ENCODE peak calls at places on chromosomes 1 and 21, in four cellular contexts. Q, E, P and X are unnamed samples.
A peak's percentile ranks its signal among the peaks of the same experiment; 100 is the strongest.

GRCh38 chr1:53619811-53620619 is 118.9 kb downstream of the GLIS1 start:
- DNase-seq in Q (no peak), E (no peak), P (no peak), X (no peak)

GRCh38 chr1:205570796-205571537 is 60.8 kb downstream of the ELK4 start:
- DNase-seq in Q (no peak), E (no peak), P (no peak), X (peak; percentile 33)

GRCh38 chr1:150807674-150808073 is 386 bp downstream of the CTSK start:
- DNase-seq in Q (no peak), E (no peak), P (no peak), X (no peak)

GRCh38 chr1:223244366-223245103 is 101.5 kb upstream of the TLR5 start:
- DNase-seq in Q (peak; percentile 30), E (no peak), P (peak; percentile 31), X (no peak)

GRCh38 chr1:115062542-115063004 is 26.7 kb downstream of the TSPAN2 start:
- DNase-seq in Q (peak; percentile 23), E (no peak), P (no peak), X (no peak)

GRCh38 chr1:94884101-94884875 is 42.6 kb downstream of the CNN3 start:
- DNase-seq in Q (no peak), E (peak; percentile 71), P (no peak), X (peak; percentile 43)

GRCh38 chr1:37338658-37339057 is 135.7 kb upstream of the ZC3H12A start:
- DNase-seq in Q (no peak), E (no peak), P (no peak), X (no peak)

GRCh38 chr21:45970674-45971486 is 10.7 kb upstream of the COL6A1 start:
- DNase-seq in Q (no peak), E (peak; percentile 33), P (peak; percentile 82), X (no peak)

GRCh38 chr1:244761279-244761678 is 74.2 kb upstream of the COX20 start:
- DNase-seq in Q (no peak), E (no peak), P (no peak), X (no peak)

GRCh38 chr21:14086553-14086952 is 124.2 kb downstream of the LIPI start:
- DNase-seq in Q (peak; percentile 70), E (no peak), P (no peak), X (no peak)

GRCh38 chr21:32888971-32889370 is 117.4 kb upstream of the PAXBP1 start:
- DNase-seq in Q (no peak), E (no peak), P (no peak), X (no peak)

GRCh38 chr1:66764994-66765578 is 12.8 kb downstream of the DYNLT5 start:
- DNase-seq in Q (no peak), E (peak; percentile 24), P (peak; percentile 44), X (peak; percentile 49)

GRCh38 chr1:5903680-5904079 is 88.5 kb downstream of the NPHP4 start:
- DNase-seq in Q (no peak), E (no peak), P (no peak), X (no peak)

GRCh38 chr1:166927701-166928100 is 47.6 kb downstream of the ILDR2 start:
- DNase-seq in Q (no peak), E (no peak), P (no peak), X (no peak)

GRCh38 chr1:166937329-166937728 is 38.0 kb downstream of the ILDR2 start:
- DNase-seq in Q (no peak), E (no peak), P (no peak), X (no peak)

GRCh38 chr1:166933137-166933536 is 42.2 kb downstream of the ILDR2 start:
- DNase-seq in Q (no peak), E (no peak), P (no peak), X (no peak)

GRCh38 chr1:166937962-166938361 is 37.4 kb downstream of the ILDR2 start:
- DNase-seq in Q (no peak), E (no peak), P (no peak), X (no peak)

DNA sequence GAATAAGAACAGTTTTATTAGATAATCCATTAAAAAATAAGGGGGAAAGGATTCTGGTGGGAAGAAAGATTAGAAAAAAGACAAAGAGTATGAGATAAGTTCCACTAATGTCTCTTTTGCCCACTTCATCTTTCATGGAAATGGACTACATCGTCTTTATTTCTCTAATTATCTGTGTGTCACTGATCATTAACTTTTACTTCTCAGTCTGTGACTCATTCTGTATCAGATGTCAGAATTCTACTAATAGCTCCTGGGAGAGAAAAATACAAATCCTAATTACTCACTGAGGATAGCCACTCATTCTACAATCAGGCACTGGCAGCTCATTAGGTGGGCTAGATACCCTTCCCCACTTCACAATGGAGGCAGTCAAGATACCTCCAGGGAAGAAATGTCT is 41.7 kb downstream of the ILDR2 start:
- DNase-seq in Q (no peak), E (no peak), P (no peak), X (no peak)
- TF ChIP-seq ZNF274 in Q (no peak), E (no peak), P (no peak), X (no peak)

GRCh38 chr1:168245042-168245441 is 19.2 kb downstream of the SFT2D2 start:
- DNase-seq in Q (no peak), E (no peak), P (no peak), X (no peak)

GRCh38 chr1:168246506-168246905 is 20.7 kb downstream of the SFT2D2 start:
- DNase-seq in Q (no peak), E (no peak), P (no peak), X (no peak)

GRCh38 chr1:168243200-168243599 is 17.4 kb downstream of the SFT2D2 start:
- DNase-seq in Q (no peak), E (no peak), P (no peak), X (no peak)

DNA sequence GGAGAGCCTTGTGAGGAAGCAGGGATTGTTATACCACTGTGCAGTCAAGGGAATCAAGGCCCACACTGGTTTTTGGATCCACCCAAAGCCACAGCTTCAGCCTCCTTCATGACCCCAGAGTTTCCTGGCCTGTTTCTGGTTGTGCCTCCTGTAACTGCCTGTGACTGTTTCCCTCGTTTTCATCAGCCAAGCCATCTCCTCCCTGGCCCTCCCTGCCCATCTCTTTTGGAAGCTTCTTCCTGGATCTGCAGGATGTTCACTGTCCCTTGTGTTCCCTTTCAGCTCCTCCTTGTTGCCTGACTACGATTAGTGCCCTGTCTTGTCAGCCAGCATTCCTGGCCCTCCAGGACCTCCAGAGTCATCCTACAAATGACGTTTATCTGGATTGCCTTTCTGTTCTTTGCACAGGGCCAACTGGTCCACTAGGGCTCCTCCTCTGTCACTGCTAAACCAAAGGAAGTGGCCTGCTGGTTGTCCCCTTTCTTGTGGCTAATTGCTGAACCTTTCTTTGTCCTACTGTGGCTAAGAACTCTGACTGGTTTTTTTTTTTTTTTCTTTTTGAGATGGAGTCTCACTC is 17.9 kb downstream of the SFT2D2 start:
- DNase-seq in Q (no peak), E (no peak), P (no peak), X (no peak)
- TF ChIP-seq KDM1A in Q (no peak), E (no peak), P (no peak), X (no peak)

GRCh38 chr21:38223893-38224540 is 32.8 kb upstream of the KCNJ15 start:
- DNase-seq in Q (no peak), E (no peak), P (no peak), X (no peak)
- TF ChIP-seq ZNF274 in Q (no peak), E (no peak), P (no peak), X (no peak)

DNA sequence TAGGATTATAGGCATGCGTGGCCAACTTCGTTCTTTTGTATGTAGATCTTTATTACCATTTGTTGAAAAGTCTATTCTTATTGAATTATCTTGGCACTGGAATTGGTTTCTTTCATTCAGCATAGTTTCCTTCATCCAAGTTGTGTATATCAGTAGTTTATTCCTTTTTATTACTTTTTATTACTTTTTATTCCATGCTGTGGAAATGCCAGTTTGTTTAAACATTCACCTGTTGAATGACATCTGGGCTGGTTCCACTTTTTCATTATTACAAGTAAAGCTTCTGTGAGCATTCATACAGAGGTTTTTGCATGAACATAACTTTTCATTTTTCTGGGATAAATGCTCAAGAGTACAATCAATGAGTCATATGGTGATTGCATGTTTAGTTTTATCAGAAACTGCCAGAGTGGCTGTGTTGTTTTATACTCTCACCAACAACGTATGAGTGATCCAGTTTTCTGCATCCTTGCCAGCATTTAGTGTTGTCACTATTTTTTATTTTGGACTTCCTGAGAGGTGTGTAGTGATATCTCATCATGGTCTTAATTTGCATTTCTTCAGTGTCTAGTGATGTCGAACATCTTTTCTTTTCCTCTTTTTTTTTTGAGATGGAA is 28.6 kb downstream of the PTPRU start:
- DNase-seq in Q (no peak), E (no peak), P (no peak), X (no peak)
- TF ChIP-seq KDM1A in Q (no peak), E (no peak), P (no peak), X (no peak)

GRCh38 chr1:63323866-63324778 is 1.8 kb downstream of the FOXD3 start:
- DNase-seq in Q (no peak), E (no peak), P (no peak), X (no peak)

GRCh38 chr1:63321788-63322247 is 549 bp upstream of the FOXD3 start:
- DNase-seq in Q (no peak), E (no peak), P (no peak), X (peak; percentile 81)

GRCh38 chr1:63322944-63323865 is 838 bp downstream of the FOXD3 start:
- DNase-seq in Q (no peak), E (no peak), P (peak; percentile 30), X (no peak)

GRCh38 chr1:63321061-63321787 is 1.1 kb upstream of the FOXD3 start:
- DNase-seq in Q (no peak), E (no peak), P (no peak), X (no peak)

GRCh38 chr1:63322248-63322943 is at the start of gene FOXD3:
- DNase-seq in Q (no peak), E (no peak), P (peak; percentile 71), X (no peak)
- TF ChIP-seq ZNF274 in Q (no peak), E (no peak), P (no peak), X (no peak)